ENCODE peak calls at places on chromosomes 13 and 19, in five cellular contexts. M is adrenal gland, T is H54, V is tibial nerve, S is stomach. I is an unnamed sample.

GRCh38 chr13:44159633-44160279 is 213.9 kb upstream of the SERP2 start:
- DNase-seq in S (no peak), V (no peak), T (peak; percentile 30), M (no peak), I (peak; percentile 58)

GRCh38 chr13:46672338-46673090 is 119.5 kb downstream of the LRCH1 start:
- DNase-seq in V (no peak), S (no peak), T (no peak), M (no peak), I (no peak)

GRCh38 chr19:40689339-40690049 is 957 bp downstream of the NUMBL start:
- DNase-seq in S (no peak), V (no peak), M (no peak), T (no peak), I (no peak)

GRCh38 chr13:110388141-110388943 is 81.3 kb downstream of the COL4A2 start:
- DNase-seq in S (no peak), M (no peak), V (no peak), T (no peak), I (peak; percentile 50)

GRCh38 chr13:108037348-108037747 is 178.0 kb downstream of the LIG4 start:
- DNase-seq in M (no peak), S (no peak), T (no peak), V (no peak), I (no peak)

GRCh38 chr19:1064661-1065605 is 2.0 kb upstream of the ARHGAP45 start:
- DNase-seq in V (no peak), S (peak; percentile 81), M (peak; percentile 56), T (peak; percentile 86), I (no peak)

GRCh38 chr13:113832631-113833030 is 31.2 kb downstream of the GAS6 start:
- DNase-seq in S (no peak), V (no peak), M (no peak), T (no peak), I (no peak)

GRCh38 chr13:77907653-77908341 is 10.8 kb downstream of the EDNRB start:
- DNase-seq in T (no peak), M (no peak), S (no peak), V (no peak), I (no peak)

GRCh38 chr13:70391678-70392077 is 283.4 kb upstream of the KLHL1 start:
- DNase-seq in S (peak; percentile 35), V (no peak), M (no peak), T (no peak), I (no peak)

GRCh38 chr19:15365264-15365663 is 14.3 kb downstream of the AKAP8 start:
- DNase-seq in M (no peak), V (no peak), S (no peak), T (no peak), I (no peak)

DNA sequence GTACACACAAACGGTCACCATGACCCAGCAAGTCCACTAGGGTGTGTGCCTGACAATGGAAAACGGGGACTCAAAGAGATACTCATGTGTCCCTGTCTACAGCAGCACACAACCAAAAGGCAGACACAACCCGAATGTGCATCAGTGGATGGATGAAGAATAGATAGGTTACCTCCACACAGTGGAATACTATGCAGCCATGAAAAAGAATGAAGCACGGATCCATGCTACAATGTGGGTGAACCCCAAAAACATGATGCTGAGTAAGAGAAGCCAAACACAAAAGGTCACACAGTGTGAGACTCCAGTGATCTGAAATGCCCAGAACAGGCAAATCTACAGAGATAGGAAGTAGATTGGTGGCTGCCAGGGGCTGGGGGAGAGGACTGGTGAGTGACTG is 9.0 kb downstream of the CERS1 start:
- DNase-seq in S (no peak), V (no peak), T (no peak), M (no peak), I (no peak)
- TF ChIP-seq POLR2A in S (no peak), V (no peak), T (no peak), M (no peak), I (no peak)

DNA sequence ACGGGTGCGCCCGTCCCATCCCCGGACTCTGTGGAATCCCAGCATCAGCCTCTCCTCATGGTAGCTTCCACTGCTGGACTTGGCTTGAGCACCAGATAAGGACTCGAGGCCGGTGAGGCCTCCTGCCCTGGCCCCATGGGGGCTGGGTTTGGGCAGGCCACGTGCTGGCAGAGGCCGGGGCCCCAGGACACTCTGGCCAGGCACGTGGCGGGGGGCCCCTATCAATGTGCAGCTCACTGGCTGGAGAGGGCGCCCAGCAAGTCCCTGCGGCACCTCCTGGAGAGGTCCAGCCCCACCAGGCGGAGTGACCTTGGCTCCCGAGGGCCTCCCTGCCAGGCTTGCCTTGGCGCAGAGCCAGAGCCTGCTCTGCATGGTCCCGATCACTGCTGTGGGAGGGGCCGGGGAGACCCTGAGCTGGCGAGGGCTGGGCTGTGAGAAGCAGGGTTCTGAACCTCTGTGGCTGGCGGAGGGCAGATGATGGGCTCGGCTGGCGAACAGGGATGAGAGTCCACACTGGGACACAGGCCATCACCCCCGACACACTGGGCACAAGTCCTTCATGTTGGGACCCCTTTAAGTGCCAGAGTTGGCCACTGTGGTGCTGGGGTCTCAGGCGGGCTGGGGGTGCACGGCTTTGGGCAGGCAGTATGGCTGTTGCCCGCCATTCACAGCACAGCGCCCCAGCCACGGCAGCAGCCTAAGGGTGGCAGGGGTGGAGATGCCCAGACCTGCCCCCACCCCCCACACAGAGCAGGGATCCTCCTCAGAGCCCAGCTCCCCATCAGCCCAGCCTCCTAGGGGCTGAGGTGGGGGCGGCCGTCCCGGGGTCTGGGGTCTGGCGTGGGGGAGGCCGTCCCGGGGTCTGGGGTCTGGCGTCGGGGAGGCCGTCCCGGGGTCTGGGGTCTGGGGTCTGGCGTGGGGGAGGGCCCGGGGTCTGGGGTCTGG is 19.1 kb downstream of the CEBPG start:
- DNase-seq in V (peak; percentile 12), T (no peak), M (peak; percentile 68), S (peak; percentile 59), I (peak; percentile 49)
- TF ChIP-seq POLR2A in V (no peak), T (no peak), M (no peak), S (no peak), I (no peak)

DNA sequence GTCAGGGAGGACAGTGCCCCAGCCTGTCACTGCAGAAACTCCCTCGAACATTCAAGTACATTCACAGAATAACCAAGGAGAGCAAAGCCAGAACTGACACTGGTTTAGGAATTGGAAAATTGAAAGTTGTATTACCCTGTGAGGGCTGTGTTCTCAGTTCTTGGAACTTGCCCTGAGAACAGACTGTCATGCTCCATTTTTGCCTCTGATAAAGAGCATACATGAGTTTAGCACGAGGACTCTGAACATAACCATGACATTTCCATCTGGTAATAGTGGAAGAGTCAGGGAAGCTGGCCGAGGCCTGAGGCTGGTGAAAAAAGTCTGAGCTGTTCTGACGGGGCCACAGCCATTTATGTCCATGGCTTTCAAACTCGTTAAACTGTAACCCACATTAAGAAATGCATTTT is 15.2 kb upstream of the SLC25A30 start:
- DNase-seq in S (no peak), M (no peak), T (no peak), V (no peak), I (no peak)
- TF ChIP-seq POLR2A in S (no peak), M (no peak), T (no peak), V (no peak), I (no peak)

DNA sequence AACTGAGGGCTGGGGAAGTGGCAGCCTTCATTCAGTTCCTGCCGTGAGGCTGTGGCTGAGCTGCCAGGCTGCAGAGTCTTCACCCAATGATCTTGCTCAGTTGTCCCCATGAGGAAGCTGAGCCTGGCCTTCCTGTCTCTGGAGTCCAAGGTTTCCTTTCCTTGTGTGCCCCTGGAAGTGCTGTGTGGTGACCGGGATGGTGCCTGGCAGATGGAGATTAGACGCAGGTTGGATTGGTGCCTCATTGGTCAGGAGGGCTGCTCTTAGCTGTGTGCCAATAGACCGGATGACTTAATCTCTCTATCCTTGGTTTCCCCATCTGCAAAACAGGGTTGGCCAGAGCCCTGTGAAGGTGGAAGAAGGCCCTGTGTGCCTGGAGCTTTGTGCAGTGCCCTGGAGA is 24.6 kb downstream of the DNM2 start:
- DNase-seq in V (no peak), M (peak; percentile 65), T (no peak), S (peak; percentile 48), I (no peak)
- TF ChIP-seq POLR2A in V (no peak), M (no peak), T (no peak), S (no peak), I (no peak)

DNA sequence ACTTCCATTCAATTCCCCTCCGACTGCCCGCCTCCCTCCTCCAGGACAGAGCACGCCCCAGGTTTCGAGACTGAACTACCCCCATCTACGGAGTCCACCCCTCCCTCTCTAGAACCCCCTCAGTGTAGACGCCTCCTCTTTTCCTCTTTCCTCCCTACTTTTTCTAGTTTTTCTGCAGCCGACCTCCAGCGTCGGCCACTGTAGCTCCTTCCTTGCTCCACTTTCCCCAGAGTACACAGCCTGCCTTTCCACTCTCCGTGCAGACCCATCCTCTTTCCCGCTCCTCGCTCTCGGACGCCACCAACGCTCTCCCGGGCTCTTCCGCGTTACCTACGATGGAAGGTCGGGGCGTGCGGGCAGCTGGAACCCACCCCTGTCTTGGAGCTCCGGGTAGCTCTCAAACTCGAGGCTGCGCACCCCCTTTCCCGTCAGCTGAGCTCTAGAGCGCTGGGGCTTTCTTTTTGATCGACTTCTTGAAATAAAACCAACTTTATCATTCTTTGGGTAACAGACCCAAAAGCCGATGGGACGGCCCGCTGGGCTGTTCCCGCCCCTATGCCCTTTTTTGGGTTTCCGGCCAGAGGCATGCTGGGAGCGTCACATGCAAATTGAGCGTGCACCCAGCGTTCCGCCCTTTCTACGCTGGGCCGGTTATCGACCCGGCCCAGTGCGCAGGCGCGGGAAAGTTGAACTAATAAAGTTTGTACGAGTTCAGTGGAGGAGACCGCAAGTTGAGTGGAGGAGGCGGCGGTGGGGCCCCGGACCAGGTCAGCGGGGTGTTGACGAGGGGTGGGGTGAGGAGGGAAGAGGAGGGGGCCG is at the start of the genes BCL2L12 and IRF3:
- DNase-seq in S (peak; percentile 99), V (peak; percentile 97), M (peak; percentile 98), T (peak; percentile 95), I (peak; percentile 95)
- TF ChIP-seq POLR2A in S (no peak), V (peak; percentile 64), M (peak; percentile 77), T (peak; percentile 72), I (peak; percentile 77)

GRCh38 chr19:48872884-48873475 is 759 bp downstream of the PPP1R15A start:
- DNase-seq in T (peak; percentile 61), V (peak; percentile 89), S (peak; percentile 90), M (peak; percentile 92), I (peak; percentile 87)
- TF ChIP-seq POLR2A in T (no peak), V (peak; percentile 48), S (no peak), M (no peak), I (no peak)

GRCh38 chr19:49443366-49444099 is 2.2 kb upstream of the SLC17A7 start:
- DNase-seq in M (peak; percentile 93), S (peak; percentile 95), T (peak; percentile 95), V (peak; percentile 92), I (peak; percentile 94)
- TF ChIP-seq POLR2A in M (no peak), S (no peak), T (no peak), V (no peak), I (no peak)

GRCh38 chr19:3699071-3699740 is 1.1 kb downstream of the PIP5K1C start:
- DNase-seq in T (peak; percentile 70), S (no peak), V (peak; percentile 45), M (peak; percentile 59), I (no peak)

GRCh38 chr19:3701200-3701599 is 932 bp upstream of the PIP5K1C start:
- DNase-seq in M (no peak), T (no peak), S (no peak), V (no peak), I (no peak)

GRCh38 chr19:3698386-3698950 is 1.8 kb downstream of the PIP5K1C start:
- DNase-seq in T (no peak), V (no peak), S (no peak), M (no peak), I (no peak)

GRCh38 chr19:3699741-3700241 is 477 bp downstream of the PIP5K1C start:
- DNase-seq in T (no peak), M (no peak), S (no peak), V (no peak), I (no peak)

GRCh38 chr19:3700242-3701032 is at the start of gene PIP5K1C:
- DNase-seq in M (peak; percentile 85), V (peak; percentile 83), S (peak; percentile 94), T (peak; percentile 89), I (peak; percentile 81)
- TF ChIP-seq POLR2A in M (peak; percentile 55), V (peak; percentile 64), S (no peak), T (peak; percentile 60), I (no peak)